ENCODE peak calls at places on chromosomes 2 and 18, in eight cellular contexts. One of them, this sample, is unnamed.
A peak's percentile ranks its signal among the peaks of the same experiment; 100 is the strongest.

GRCh38 chr18:55405655-55406373 is 182.2 kb downstream of the TCF4 start:
- DNase-seq in neuronal stem cell: no peak
- DNase-seq in activated effector memory CD4-positive, alpha-beta T cell treated with anti-CD3 and anti-CD28 coated beads, Interleukin-2, amount 50 U/mL, for 16 hours: no peak
- DNase-seq in Kasumi-1: no peak
- DNase-seq in anterior cingulate cortex: peak; percentile 47
- DNase-seq in cardiac fibroblast: peak; percentile 99
- DNase-seq in NCI-H1694: peak; percentile 93
- DNase-seq in endothelial cell: no peak
- DNase-seq in this sample: peak; percentile 54

GRCh38 chr2:172200495-172201085 is 97.9 kb upstream of the DLX2 start:
- DNase-seq in neuronal stem cell: no peak
- DNase-seq in NCI-H1694: peak; percentile 40
- DNase-seq in activated effector memory CD4-positive, alpha-beta T cell treated with anti-CD3 and anti-CD28 coated beads, Interleukin-2, amount 50 U/mL, for 16 hours: no peak
- DNase-seq in anterior cingulate cortex: no peak
- DNase-seq in cardiac fibroblast: peak; percentile 57
- DNase-seq in endothelial cell: peak; percentile 14
- DNase-seq in Kasumi-1: peak; percentile 35
- DNase-seq in this sample: no peak

GRCh38 chr2:145230546-145230945 is 710.6 kb upstream of the ZEB2 start:
- DNase-seq in endothelial cell: no peak
- DNase-seq in Kasumi-1: no peak
- DNase-seq in activated effector memory CD4-positive, alpha-beta T cell treated with anti-CD3 and anti-CD28 coated beads, Interleukin-2, amount 50 U/mL, for 16 hours: no peak
- DNase-seq in cardiac fibroblast: no peak
- DNase-seq in anterior cingulate cortex: no peak
- DNase-seq in neuronal stem cell: no peak
- DNase-seq in NCI-H1694: no peak
- DNase-seq in this sample: no peak

GRCh38 chr2:29063646-29064372 is 10.5 kb downstream of the PCARE start:
- DNase-seq in Kasumi-1: no peak
- DNase-seq in anterior cingulate cortex: peak; percentile 66
- DNase-seq in activated effector memory CD4-positive, alpha-beta T cell treated with anti-CD3 and anti-CD28 coated beads, Interleukin-2, amount 50 U/mL, for 16 hours: no peak
- DNase-seq in neuronal stem cell: peak; percentile 32
- DNase-seq in endothelial cell: no peak
- DNase-seq in NCI-H1694: no peak
- DNase-seq in cardiac fibroblast: peak; percentile 83
- DNase-seq in this sample: no peak

GRCh38 chr18:48791636-48792105 is 159.1 kb downstream of the SMAD7 start:
- DNase-seq in endothelial cell: no peak
- DNase-seq in neuronal stem cell: no peak
- DNase-seq in activated effector memory CD4-positive, alpha-beta T cell treated with anti-CD3 and anti-CD28 coated beads, Interleukin-2, amount 50 U/mL, for 16 hours: peak; percentile 46
- DNase-seq in Kasumi-1: no peak
- DNase-seq in cardiac fibroblast: no peak
- DNase-seq in NCI-H1694: no peak
- DNase-seq in anterior cingulate cortex: no peak
- DNase-seq in this sample: no peak

GRCh38 chr2:64348386-64349142 is 105.4 kb upstream of the LGALSL start:
- DNase-seq in NCI-H1694: no peak
- DNase-seq in neuronal stem cell: no peak
- DNase-seq in anterior cingulate cortex: no peak
- DNase-seq in activated effector memory CD4-positive, alpha-beta T cell treated with anti-CD3 and anti-CD28 coated beads, Interleukin-2, amount 50 U/mL, for 16 hours: no peak
- DNase-seq in cardiac fibroblast: peak; percentile 23
- DNase-seq in endothelial cell: no peak
- DNase-seq in Kasumi-1: no peak
- DNase-seq in this sample: no peak

GRCh38 chr18:30828700-30829099 is 213.8 kb downstream of the DSC3 start:
- DNase-seq in endothelial cell: no peak
- DNase-seq in neuronal stem cell: no peak
- DNase-seq in NCI-H1694: no peak
- DNase-seq in activated effector memory CD4-positive, alpha-beta T cell treated with anti-CD3 and anti-CD28 coated beads, Interleukin-2, amount 50 U/mL, for 16 hours: no peak
- DNase-seq in Kasumi-1: no peak
- DNase-seq in cardiac fibroblast: no peak
- DNase-seq in anterior cingulate cortex: no peak
- DNase-seq in this sample: no peak

GRCh38 chr2:179613701-179614100 is 247.7 kb downstream of the ZNF385B start:
- DNase-seq in activated effector memory CD4-positive, alpha-beta T cell treated with anti-CD3 and anti-CD28 coated beads, Interleukin-2, amount 50 U/mL, for 16 hours: no peak
- DNase-seq in NCI-H1694: no peak
- DNase-seq in endothelial cell: no peak
- DNase-seq in anterior cingulate cortex: no peak
- DNase-seq in Kasumi-1: no peak
- DNase-seq in neuronal stem cell: no peak
- DNase-seq in cardiac fibroblast: no peak
- DNase-seq in this sample: no peak

GRCh38 chr2:8578335-8579244 is 103.3 kb upstream of the ID2 start:
- DNase-seq in Kasumi-1: peak; percentile 8
- DNase-seq in activated effector memory CD4-positive, alpha-beta T cell treated with anti-CD3 and anti-CD28 coated beads, Interleukin-2, amount 50 U/mL, for 16 hours: no peak
- DNase-seq in anterior cingulate cortex: no peak
- DNase-seq in neuronal stem cell: no peak
- DNase-seq in NCI-H1694: no peak
- DNase-seq in cardiac fibroblast: no peak
- DNase-seq in endothelial cell: no peak
- DNase-seq in this sample: no peak

GRCh38 chr2:25566094-25566493 is 107.3 kb downstream of the DTNB start:
- DNase-seq in Kasumi-1: no peak
- DNase-seq in neuronal stem cell: no peak
- DNase-seq in activated effector memory CD4-positive, alpha-beta T cell treated with anti-CD3 and anti-CD28 coated beads, Interleukin-2, amount 50 U/mL, for 16 hours: no peak
- DNase-seq in endothelial cell: no peak
- DNase-seq in anterior cingulate cortex: no peak
- DNase-seq in NCI-H1694: no peak
- DNase-seq in cardiac fibroblast: no peak
- DNase-seq in this sample: no peak

GRCh38 chr2:221753401-221753800 is 181.3 kb upstream of the EPHA4 start:
- DNase-seq in cardiac fibroblast: no peak
- DNase-seq in endothelial cell: no peak
- DNase-seq in NCI-H1694: no peak
- DNase-seq in Kasumi-1: no peak
- DNase-seq in anterior cingulate cortex: no peak
- DNase-seq in neuronal stem cell: no peak
- DNase-seq in activated effector memory CD4-positive, alpha-beta T cell treated with anti-CD3 and anti-CD28 coated beads, Interleukin-2, amount 50 U/mL, for 16 hours: no peak
- DNase-seq in this sample: no peak

GRCh38 chr2:38037757-38038615 is 38.0 kb downstream of the CYP1B1 start:
- DNase-seq in NCI-H1694: no peak
- DNase-seq in neuronal stem cell: peak; percentile 41
- DNase-seq in cardiac fibroblast: peak; percentile 81
- DNase-seq in anterior cingulate cortex: no peak
- DNase-seq in activated effector memory CD4-positive, alpha-beta T cell treated with anti-CD3 and anti-CD28 coated beads, Interleukin-2, amount 50 U/mL, for 16 hours: no peak
- DNase-seq in Kasumi-1: peak; percentile 6
- DNase-seq in endothelial cell: peak; percentile 42
- DNase-seq in this sample: no peak

GRCh38 chr2:207143474-207144190 is 22.1 kb downstream of the KLF7 start:
- DNase-seq in endothelial cell: peak; percentile 53
- DNase-seq in anterior cingulate cortex: peak; percentile 75
- DNase-seq in Kasumi-1: peak; percentile 25
- DNase-seq in cardiac fibroblast: peak; percentile 94
- DNase-seq in neuronal stem cell: no peak
- DNase-seq in activated effector memory CD4-positive, alpha-beta T cell treated with anti-CD3 and anti-CD28 coated beads, Interleukin-2, amount 50 U/mL, for 16 hours: peak; percentile 79
- DNase-seq in NCI-H1694: peak; percentile 59
- DNase-seq in this sample: no peak